ENCODE peak calls at places on chromosomes 12 and 14, in seven cellular contexts. One of them, this sample, is unnamed. For H3K9me3, the result is how much of the 10 kb centered on the place peaks cover.

GRCh38 chr12:82698959-82699358 is 12.3 kb downstream of the TMTC2 start:
- DNase-seq in left ventricle myocardium inferior: no peak
- DNase-seq in HAP-1: no peak
- DNase-seq in fibroblast of lung: no peak
- DNase-seq in ascending aorta: no peak
- DNase-seq in H9: no peak
- DNase-seq in pancreas: no peak
- DNase-seq in this sample: no peak

GRCh38 chr12:109744991-109745942 is 31.6 kb downstream of the FAM222A start:
- DNase-seq in left ventricle myocardium inferior: peak
- DNase-seq in HAP-1: no peak
- DNase-seq in fibroblast of lung: no peak
- DNase-seq in ascending aorta: peak
- DNase-seq in H9: no peak
- DNase-seq in pancreas: peak
- DNase-seq in this sample: no peak

GRCh38 chr14:104505085-104506074 is 74.2 kb upstream of the C14orf180 start:
- DNase-seq in left ventricle myocardium inferior: no peak
- DNase-seq in HAP-1: no peak
- DNase-seq in fibroblast of lung: no peak
- DNase-seq in ascending aorta: no peak
- DNase-seq in H9: peak
- DNase-seq in pancreas: no peak
- DNase-seq in this sample: no peak

GRCh38 chr12:21860128-21860527 is 81.1 kb downstream of the ABCC9 start:
- DNase-seq in left ventricle myocardium inferior: no peak
- DNase-seq in HAP-1: no peak
- DNase-seq in fibroblast of lung: no peak
- DNase-seq in ascending aorta: no peak
- DNase-seq in H9: no peak
- DNase-seq in pancreas: no peak
- DNase-seq in this sample: no peak

GRCh38 chr12:40330180-40330579 is 105.4 kb downstream of the LRRK2 start:
- DNase-seq in left ventricle myocardium inferior: no peak
- DNase-seq in HAP-1: no peak
- DNase-seq in fibroblast of lung: no peak
- DNase-seq in ascending aorta: no peak
- DNase-seq in H9: no peak
- DNase-seq in pancreas: no peak
- DNase-seq in this sample: no peak

GRCh38 chr12:49813131-49813530 is 15.1 kb downstream of the NCKAP5L start:
- DNase-seq in left ventricle myocardium inferior: no peak
- DNase-seq in HAP-1: no peak
- DNase-seq in fibroblast of lung: peak
- DNase-seq in ascending aorta: no peak
- DNase-seq in H9: no peak
- DNase-seq in pancreas: no peak
- DNase-seq in this sample: no peak

GRCh38 chr14:99718031-99718810 is 34.1 kb downstream of the CYP46A1 start:
- DNase-seq in left ventricle myocardium inferior: no peak
- DNase-seq in HAP-1: peak
- DNase-seq in fibroblast of lung: no peak
- DNase-seq in ascending aorta: no peak
- DNase-seq in H9: peak
- DNase-seq in pancreas: peak
- DNase-seq in this sample: no peak

GRCh38 chr12:52280319-52280795 is 5.9 kb downstream of the KRT86 start:
- DNase-seq in left ventricle myocardium inferior: no peak
- DNase-seq in HAP-1: peak
- DNase-seq in fibroblast of lung: peak
- DNase-seq in ascending aorta: peak
- DNase-seq in H9: no peak
- DNase-seq in pancreas: no peak
- DNase-seq in this sample: no peak

GRCh38 chr14:96926006-96926405 is 128.8 kb downstream of the VRK1 start:
- DNase-seq in left ventricle myocardium inferior: no peak
- DNase-seq in HAP-1: no peak
- DNase-seq in fibroblast of lung: no peak
- DNase-seq in ascending aorta: no peak
- DNase-seq in H9: no peak
- DNase-seq in pancreas: no peak
- DNase-seq in this sample: no peak

GRCh38 chr12:105359840-105360239 is 29.3 kb downstream of the C12orf75 start:
- DNase-seq in left ventricle myocardium inferior: no peak
- DNase-seq in HAP-1: no peak
- DNase-seq in fibroblast of lung: no peak
- DNase-seq in ascending aorta: no peak
- DNase-seq in H9: no peak
- DNase-seq in pancreas: no peak
- DNase-seq in this sample: no peak

GRCh38 chr14:104142136-104143041 is 4.0 kb downstream of the KIF26A start:
- DNase-seq in left ventricle myocardium inferior: no peak
- DNase-seq in HAP-1: peak
- DNase-seq in fibroblast of lung: no peak
- DNase-seq in ascending aorta: peak
- DNase-seq in H9: peak
- DNase-seq in pancreas: no peak
- DNase-seq in this sample: no peak

GRCh38 chr12:107490000-107490399 is 195.6 kb upstream of the PWP1 start:
- DNase-seq in left ventricle myocardium inferior: no peak
- DNase-seq in HAP-1: no peak
- DNase-seq in fibroblast of lung: no peak
- DNase-seq in ascending aorta: peak
- DNase-seq in H9: no peak
- DNase-seq in pancreas: no peak
- DNase-seq in this sample: no peak

GRCh38 chr12:54173066-54173726 is 15.6 kb downstream of the SMUG1 start:
- DNase-seq in left ventricle myocardium inferior: peak
- DNase-seq in HAP-1: peak
- DNase-seq in fibroblast of lung: peak
- DNase-seq in ascending aorta: no peak
- DNase-seq in H9: peak
- DNase-seq in pancreas: peak
- DNase-seq in this sample: peak

GRCh38 chr12:6903712-6904111 is 910 bp upstream of the LRRC23 start:
- DNase-seq in left ventricle myocardium inferior: no peak
- DNase-seq in HAP-1: no peak
- DNase-seq in fibroblast of lung: no peak
- DNase-seq in ascending aorta: no peak
- DNase-seq in H9: no peak
- DNase-seq in pancreas: no peak
- DNase-seq in this sample: no peak

GRCh38 chr12:130200445-130200844 is 38.2 kb downstream of the FZD10 start:
- DNase-seq in left ventricle myocardium inferior: no peak
- DNase-seq in HAP-1: no peak
- DNase-seq in fibroblast of lung: no peak
- DNase-seq in ascending aorta: no peak
- DNase-seq in H9: no peak
- DNase-seq in pancreas: no peak
- DNase-seq in this sample: no peak

GRCh38 chr12:130198026-130198662 is 35.9 kb downstream of the FZD10 start:
- DNase-seq in left ventricle myocardium inferior: no peak
- DNase-seq in HAP-1: no peak
- DNase-seq in fibroblast of lung: no peak
- DNase-seq in ascending aorta: no peak
- DNase-seq in H9: no peak
- DNase-seq in pancreas: no peak
- DNase-seq in this sample: no peak

GRCh38 chr12:130198663-130199060 is 36.4 kb downstream of the FZD10 start:
- DNase-seq in left ventricle myocardium inferior: no peak
- DNase-seq in HAP-1: no peak
- DNase-seq in fibroblast of lung: no peak
- DNase-seq in ascending aorta: no peak
- DNase-seq in H9: no peak
- DNase-seq in pancreas: no peak
- DNase-seq in this sample: no peak

GRCh38 chr12:130201037-130201436 is 38.8 kb downstream of the FZD10 start:
- DNase-seq in left ventricle myocardium inferior: no peak
- DNase-seq in HAP-1: no peak
- DNase-seq in fibroblast of lung: no peak
- DNase-seq in ascending aorta: peak
- DNase-seq in H9: no peak
- DNase-seq in pancreas: no peak
- DNase-seq in this sample: no peak

DNA sequence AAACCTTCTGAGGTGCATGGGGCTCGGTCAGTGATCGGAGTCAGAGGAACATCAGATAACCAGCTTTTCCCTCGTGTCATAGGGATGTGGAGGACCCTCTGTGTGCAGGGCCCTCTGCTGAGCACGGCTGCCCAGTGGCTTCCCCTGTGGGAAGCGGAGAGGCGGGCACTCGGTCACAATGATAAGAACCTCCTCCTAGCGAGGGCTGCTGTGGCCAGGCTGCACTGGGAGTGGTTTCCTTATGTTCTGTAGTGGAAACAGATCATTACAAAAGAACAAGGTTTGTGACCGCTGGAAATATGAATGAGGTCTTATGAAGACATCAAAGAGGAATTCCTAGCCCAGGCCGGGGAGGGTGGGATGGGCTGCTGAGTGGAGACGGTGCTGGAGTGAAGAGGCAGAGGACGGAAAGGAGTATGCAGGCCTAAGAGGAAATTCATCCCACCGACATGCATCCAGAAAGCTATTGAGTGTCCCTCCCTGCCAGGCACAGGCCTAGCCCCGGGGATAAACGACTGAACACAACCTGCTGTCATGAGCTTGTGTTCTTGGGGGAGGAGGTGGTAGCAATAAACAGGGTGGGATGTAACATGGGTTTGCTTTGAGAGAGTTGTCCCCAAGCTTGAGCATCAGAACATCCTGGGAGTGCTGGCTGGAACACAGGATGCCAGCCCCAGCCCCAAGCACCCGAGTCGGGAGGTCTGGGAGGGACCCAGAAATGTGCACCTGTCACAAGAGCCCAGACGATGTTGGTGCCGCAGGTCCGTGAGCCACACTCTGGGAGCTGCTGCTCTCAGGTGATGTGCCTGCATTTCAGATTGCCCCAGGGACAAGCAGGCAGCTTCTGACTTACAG is 37.5 kb downstream of the FZD10 start:
- DNase-seq in left ventricle myocardium inferior: no peak
- DNase-seq in HAP-1: no peak
- DNase-seq in fibroblast of lung: no peak
- DNase-seq in ascending aorta: no peak
- DNase-seq in H9: no peak
- DNase-seq in pancreas: no peak
- DNase-seq in this sample: no peak
- H3K9me3 ChIP-seq in left ventricle myocardium inferior: under half
- H3K9me3 ChIP-seq in HAP-1: under half
- H3K9me3 ChIP-seq in fibroblast of lung: under half
- H3K9me3 ChIP-seq in ascending aorta: under half
- H3K9me3 ChIP-seq in H9: under half
- H3K9me3 ChIP-seq in pancreas: under half
- H3K9me3 ChIP-seq in this sample: under half

GRCh38 chr12:34289431-34290190 is 267.3 kb downstream of the ALG10 start:
- DNase-seq in left ventricle myocardium inferior: peak
- DNase-seq in HAP-1: no peak
- DNase-seq in fibroblast of lung: no peak
- DNase-seq in ascending aorta: peak
- DNase-seq in H9: peak
- DNase-seq in pancreas: peak
- DNase-seq in this sample: no peak

GRCh38 chr12:34290191-34290995 is 268.1 kb downstream of the ALG10 start:
- DNase-seq in left ventricle myocardium inferior: peak
- DNase-seq in HAP-1: no peak
- DNase-seq in fibroblast of lung: no peak
- DNase-seq in ascending aorta: no peak
- DNase-seq in H9: no peak
- DNase-seq in pancreas: no peak
- DNase-seq in this sample: no peak

GRCh38 chr12:34287986-34288962 is 266.0 kb downstream of the ALG10 start:
- DNase-seq in left ventricle myocardium inferior: peak
- DNase-seq in HAP-1: no peak
- DNase-seq in fibroblast of lung: no peak
- DNase-seq in ascending aorta: peak
- DNase-seq in H9: peak
- DNase-seq in pancreas: peak
- DNase-seq in this sample: no peak

GRCh38 chr12:34287437-34287836 is 265.1 kb downstream of the ALG10 start:
- DNase-seq in left ventricle myocardium inferior: no peak
- DNase-seq in HAP-1: no peak
- DNase-seq in fibroblast of lung: no peak
- DNase-seq in ascending aorta: no peak
- DNase-seq in H9: peak
- DNase-seq in pancreas: no peak
- DNase-seq in this sample: no peak

GRCh38 chr12:34288963-34289345 is 266.7 kb downstream of the ALG10 start:
- DNase-seq in left ventricle myocardium inferior: no peak
- DNase-seq in HAP-1: no peak
- DNase-seq in fibroblast of lung: no peak
- DNase-seq in ascending aorta: peak
- DNase-seq in H9: peak
- DNase-seq in pancreas: no peak
- DNase-seq in this sample: no peak
- H3K9me3 ChIP-seq in left ventricle myocardium inferior: half or more
- H3K9me3 ChIP-seq in HAP-1: under half
- H3K9me3 ChIP-seq in fibroblast of lung: under half
- H3K9me3 ChIP-seq in ascending aorta: under half
- H3K9me3 ChIP-seq in H9: half or more
- H3K9me3 ChIP-seq in pancreas: under half
- H3K9me3 ChIP-seq in this sample: half or more

GRCh38 chr12:133124674-133125073 is 5.4 kb downstream of the ZNF891 start:
- DNase-seq in left ventricle myocardium inferior: no peak
- DNase-seq in HAP-1: no peak
- DNase-seq in fibroblast of lung: no peak
- DNase-seq in ascending aorta: no peak
- DNase-seq in H9: no peak
- DNase-seq in pancreas: no peak
- DNase-seq in this sample: no peak
- H3K9me3 ChIP-seq in left ventricle myocardium inferior: half or more
- H3K9me3 ChIP-seq in HAP-1: under half
- H3K9me3 ChIP-seq in fibroblast of lung: under half
- H3K9me3 ChIP-seq in ascending aorta: half or more
- H3K9me3 ChIP-seq in H9: half or more
- H3K9me3 ChIP-seq in pancreas: under half
- H3K9me3 ChIP-seq in this sample: half or more

GRCh38 chr12:76080729-76081415 is 3.6 kb downstream of the NAP1L1 start:
- DNase-seq in left ventricle myocardium inferior: no peak
- DNase-seq in HAP-1: peak
- DNase-seq in fibroblast of lung: peak
- DNase-seq in ascending aorta: no peak
- DNase-seq in H9: no peak
- DNase-seq in pancreas: no peak
- DNase-seq in this sample: no peak

GRCh38 chr12:76080017-76080728 is 4.3 kb downstream of the NAP1L1 start:
- DNase-seq in left ventricle myocardium inferior: no peak
- DNase-seq in HAP-1: no peak
- DNase-seq in fibroblast of lung: peak
- DNase-seq in ascending aorta: no peak
- DNase-seq in H9: no peak
- DNase-seq in pancreas: no peak
- DNase-seq in this sample: no peak

GRCh38 chr12:76081909-76082308 is 2.6 kb downstream of the NAP1L1 start:
- DNase-seq in left ventricle myocardium inferior: no peak
- DNase-seq in HAP-1: no peak
- DNase-seq in fibroblast of lung: no peak
- DNase-seq in ascending aorta: no peak
- DNase-seq in H9: no peak
- DNase-seq in pancreas: no peak
- DNase-seq in this sample: no peak

GRCh38 chr12:76075448-76075847 is 9.0 kb downstream of the NAP1L1 start:
- DNase-seq in left ventricle myocardium inferior: no peak
- DNase-seq in HAP-1: no peak
- DNase-seq in fibroblast of lung: no peak
- DNase-seq in ascending aorta: no peak
- DNase-seq in H9: no peak
- DNase-seq in pancreas: no peak
- DNase-seq in this sample: no peak

GRCh38 chr12:76078748-76079147 is 5.7 kb downstream of the NAP1L1 start:
- DNase-seq in left ventricle myocardium inferior: no peak
- DNase-seq in HAP-1: no peak
- DNase-seq in fibroblast of lung: no peak
- DNase-seq in ascending aorta: no peak
- DNase-seq in H9: no peak
- DNase-seq in pancreas: no peak
- DNase-seq in this sample: no peak
- H3K9me3 ChIP-seq in left ventricle myocardium inferior: under half
- H3K9me3 ChIP-seq in HAP-1: under half
- H3K9me3 ChIP-seq in fibroblast of lung: under half
- H3K9me3 ChIP-seq in ascending aorta: under half
- H3K9me3 ChIP-seq in H9: under half
- H3K9me3 ChIP-seq in pancreas: under half
- H3K9me3 ChIP-seq in this sample: under half

This sample was measured in CD4-positive, CD25-positive, alpha-beta regulatory T cell.